ENCODE peak calls at places on chromosomes 13 and 19, in nine cellular contexts. One of them, this sample, is unnamed.

GRCh38 chr13:73939071-73939380 is 195.2 kb downstream of the KLF12 start:
- DNase-seq in upper lobe of right lung: no peak
- DNase-seq in right lobe of liver: no peak
- DNase-seq in glutamatergic neuron: no peak
- DNase-seq in Peyer's patch: no peak
- DNase-seq in AG09319: no peak
- DNase-seq in neural progenitor cell: no peak
- DNase-seq in RWPE1: no peak
- DNase-seq in astrocyte of the spinal cord: no peak
- DNase-seq in this sample: no peak

GRCh38 chr13:75470676-75471075 is 11.3 kb downstream of the TBC1D4 start:
- DNase-seq in upper lobe of right lung: no peak
- DNase-seq in right lobe of liver: no peak
- DNase-seq in glutamatergic neuron: no peak
- DNase-seq in Peyer's patch: no peak
- DNase-seq in AG09319: no peak
- DNase-seq in neural progenitor cell: no peak
- DNase-seq in RWPE1: no peak
- DNase-seq in astrocyte of the spinal cord: no peak
- DNase-seq in this sample: no peak

GRCh38 chr13:30690282-30691188 is 44.8 kb upstream of the ALOX5AP start:
- DNase-seq in upper lobe of right lung: peak
- DNase-seq in right lobe of liver: peak
- DNase-seq in glutamatergic neuron: peak
- DNase-seq in Peyer's patch: peak
- DNase-seq in AG09319: peak
- DNase-seq in neural progenitor cell: no peak
- DNase-seq in RWPE1: peak
- DNase-seq in astrocyte of the spinal cord: peak
- DNase-seq in this sample: no peak

GRCh38 chr19:33685541-33685940 is 63.8 kb downstream of the CHST8 start:
- DNase-seq in upper lobe of right lung: peak
- DNase-seq in right lobe of liver: no peak
- DNase-seq in glutamatergic neuron: peak
- DNase-seq in Peyer's patch: no peak
- DNase-seq in AG09319: no peak
- DNase-seq in neural progenitor cell: no peak
- DNase-seq in RWPE1: no peak
- DNase-seq in astrocyte of the spinal cord: no peak
- DNase-seq in this sample: no peak

GRCh38 chr19:7152568-7152967 is 83.1 kb downstream of the ZNF557 start:
- DNase-seq in upper lobe of right lung: no peak
- DNase-seq in right lobe of liver: peak
- DNase-seq in glutamatergic neuron: no peak
- DNase-seq in Peyer's patch: no peak
- DNase-seq in AG09319: no peak
- DNase-seq in neural progenitor cell: peak
- DNase-seq in RWPE1: no peak
- DNase-seq in astrocyte of the spinal cord: no peak
- DNase-seq in this sample: no peak

GRCh38 chr13:40109324-40109958 is 454.0 kb downstream of the COG6 start:
- DNase-seq in upper lobe of right lung: no peak
- DNase-seq in right lobe of liver: no peak
- DNase-seq in glutamatergic neuron: no peak
- DNase-seq in Peyer's patch: no peak
- DNase-seq in AG09319: peak
- DNase-seq in neural progenitor cell: no peak
- DNase-seq in RWPE1: peak
- DNase-seq in astrocyte of the spinal cord: peak
- DNase-seq in this sample: no peak

GRCh38 chr19:34135401-34135800 is 36.9 kb upstream of the LSM14A start:
- DNase-seq in upper lobe of right lung: no peak
- DNase-seq in right lobe of liver: no peak
- DNase-seq in glutamatergic neuron: no peak
- DNase-seq in Peyer's patch: no peak
- DNase-seq in AG09319: no peak
- DNase-seq in neural progenitor cell: no peak
- DNase-seq in RWPE1: no peak
- DNase-seq in astrocyte of the spinal cord: no peak
- DNase-seq in this sample: no peak

GRCh38 chr13:79281335-79281734 is 124.7 kb downstream of the RBM26 start:
- DNase-seq in upper lobe of right lung: no peak
- DNase-seq in right lobe of liver: no peak
- DNase-seq in glutamatergic neuron: no peak
- DNase-seq in Peyer's patch: no peak
- DNase-seq in AG09319: no peak
- DNase-seq in neural progenitor cell: peak
- DNase-seq in RWPE1: no peak
- DNase-seq in astrocyte of the spinal cord: no peak
- DNase-seq in this sample: no peak

DNA sequence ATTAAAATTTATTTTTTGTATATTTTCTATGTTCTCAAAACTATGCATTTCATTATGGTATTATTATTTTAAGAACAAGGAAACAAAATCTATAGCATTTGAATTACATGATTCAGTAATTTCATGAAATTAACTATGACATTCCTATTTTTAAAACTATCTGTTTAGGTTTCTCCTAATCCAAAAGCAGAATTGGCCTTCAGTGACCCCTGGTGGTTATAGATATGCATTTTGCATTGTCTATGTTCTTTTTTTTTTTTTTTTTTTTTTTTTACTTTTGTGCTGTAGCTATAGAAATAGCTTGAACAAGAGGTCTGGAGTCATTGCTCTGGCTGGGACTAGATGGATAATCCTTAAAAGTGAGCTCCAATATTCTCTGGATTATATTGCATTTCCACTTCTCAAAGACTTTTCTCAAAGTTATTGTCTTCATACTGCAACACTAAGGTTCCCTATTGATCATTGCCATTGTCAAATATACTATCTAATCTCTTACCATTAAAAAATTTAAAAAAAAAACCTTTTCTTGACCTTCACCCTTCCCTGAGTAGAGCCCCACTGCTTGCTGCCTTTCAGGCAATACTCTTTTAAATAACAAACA is 15.9 kb upstream of the DNAJC3 start:
- DNase-seq in upper lobe of right lung: no peak
- DNase-seq in right lobe of liver: no peak
- DNase-seq in glutamatergic neuron: no peak
- DNase-seq in Peyer's patch: no peak
- DNase-seq in AG09319: no peak
- DNase-seq in neural progenitor cell: peak
- DNase-seq in RWPE1: peak
- DNase-seq in astrocyte of the spinal cord: peak
- DNase-seq in this sample: no peak
- TF ChIP-seq CTCF in upper lobe of right lung: peak
- TF ChIP-seq CTCF in right lobe of liver: peak
- TF ChIP-seq CTCF in glutamatergic neuron: peak
- TF ChIP-seq CTCF in Peyer's patch: peak
- TF ChIP-seq CTCF in AG09319: peak
- TF ChIP-seq CTCF in neural progenitor cell: peak
- TF ChIP-seq CTCF in RWPE1: peak
- TF ChIP-seq CTCF in astrocyte of the spinal cord: peak
- TF ChIP-seq CTCF in this sample: peak

GRCh38 chr19:43595999-43596841 is at the start of the genes IRGQ and ZNF576:
- DNase-seq in upper lobe of right lung: peak
- DNase-seq in right lobe of liver: peak
- DNase-seq in glutamatergic neuron: peak
- DNase-seq in Peyer's patch: peak
- DNase-seq in AG09319: peak
- DNase-seq in neural progenitor cell: peak
- DNase-seq in RWPE1: peak
- DNase-seq in astrocyte of the spinal cord: peak
- DNase-seq in this sample: peak
- TF ChIP-seq CTCF in upper lobe of right lung: no peak
- TF ChIP-seq CTCF in right lobe of liver: no peak
- TF ChIP-seq CTCF in glutamatergic neuron: no peak
- TF ChIP-seq CTCF in Peyer's patch: peak
- TF ChIP-seq CTCF in AG09319: peak
- TF ChIP-seq CTCF in neural progenitor cell: no peak
- TF ChIP-seq CTCF in RWPE1: no peak
- TF ChIP-seq CTCF in astrocyte of the spinal cord: peak
- TF ChIP-seq CTCF in this sample: no peak

DNA sequence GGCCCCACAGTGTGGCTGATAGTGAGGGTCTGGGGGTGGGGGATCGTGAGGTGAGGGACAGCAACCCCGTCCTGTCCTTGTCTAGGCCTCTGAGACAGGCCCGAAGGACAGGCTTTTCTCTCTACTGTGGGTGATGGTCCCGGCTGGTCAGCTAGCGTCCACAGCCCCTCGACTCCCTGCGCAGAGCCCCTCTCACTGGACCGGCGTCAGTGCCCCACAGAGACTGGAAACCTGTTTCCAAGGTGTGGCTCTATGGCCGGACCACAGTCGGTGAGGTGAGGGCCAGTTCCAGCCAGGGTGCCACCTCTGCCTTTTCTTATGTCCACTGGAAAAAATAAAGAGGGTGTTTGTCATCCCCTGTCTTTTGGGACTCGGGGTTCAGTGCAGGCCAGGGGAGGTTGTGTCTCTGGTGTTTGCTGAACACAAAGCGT is 22.6 kb downstream of the ATP11A start:
- DNase-seq in upper lobe of right lung: no peak
- DNase-seq in right lobe of liver: no peak
- DNase-seq in glutamatergic neuron: no peak
- DNase-seq in Peyer's patch: peak
- DNase-seq in AG09319: no peak
- DNase-seq in neural progenitor cell: no peak
- DNase-seq in RWPE1: no peak
- DNase-seq in astrocyte of the spinal cord: no peak
- DNase-seq in this sample: no peak
- TF ChIP-seq CTCF in upper lobe of right lung: no peak
- TF ChIP-seq CTCF in right lobe of liver: no peak
- TF ChIP-seq CTCF in glutamatergic neuron: no peak
- TF ChIP-seq CTCF in Peyer's patch: no peak
- TF ChIP-seq CTCF in AG09319: no peak
- TF ChIP-seq CTCF in neural progenitor cell: no peak
- TF ChIP-seq CTCF in RWPE1: no peak
- TF ChIP-seq CTCF in astrocyte of the spinal cord: no peak
- TF ChIP-seq CTCF in this sample: no peak

GRCh38 chr19:49665301-49666119 is at the start of the genes BCL2L12 and IRF3:
- DNase-seq in upper lobe of right lung: peak
- DNase-seq in right lobe of liver: peak
- DNase-seq in glutamatergic neuron: peak
- DNase-seq in Peyer's patch: peak
- DNase-seq in AG09319: peak
- DNase-seq in neural progenitor cell: peak
- DNase-seq in RWPE1: peak
- DNase-seq in astrocyte of the spinal cord: peak
- DNase-seq in this sample: peak
- TF ChIP-seq CTCF in upper lobe of right lung: no peak
- TF ChIP-seq CTCF in right lobe of liver: no peak
- TF ChIP-seq CTCF in glutamatergic neuron: no peak
- TF ChIP-seq CTCF in Peyer's patch: no peak
- TF ChIP-seq CTCF in AG09319: no peak
- TF ChIP-seq CTCF in neural progenitor cell: no peak
- TF ChIP-seq CTCF in RWPE1: no peak
- TF ChIP-seq CTCF in astrocyte of the spinal cord: peak
- TF ChIP-seq CTCF in this sample: no peak

DNA sequence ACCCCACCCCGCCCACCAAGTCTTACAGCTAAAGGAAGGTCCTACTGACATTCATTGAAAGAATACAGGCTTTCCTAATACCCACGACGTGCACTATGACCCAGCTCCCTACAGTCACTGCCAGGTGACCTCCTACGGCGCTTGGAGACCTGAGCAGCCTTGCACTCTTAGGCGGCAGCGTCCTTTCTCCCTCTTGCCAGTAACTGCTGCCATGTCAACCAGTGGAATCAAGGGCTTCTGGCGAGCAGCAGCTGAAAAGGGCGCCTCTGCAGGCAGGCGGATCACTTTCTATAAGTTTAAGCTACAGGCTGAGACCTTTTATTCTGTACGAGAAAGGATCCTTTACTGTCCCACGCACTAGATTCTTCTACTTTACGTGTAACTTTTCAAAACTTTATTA is 2.0 kb downstream of the KCTD12 start:
- DNase-seq in upper lobe of right lung: peak
- DNase-seq in right lobe of liver: peak
- DNase-seq in glutamatergic neuron: peak
- DNase-seq in Peyer's patch: peak
- DNase-seq in AG09319: no peak
- DNase-seq in neural progenitor cell: peak
- DNase-seq in RWPE1: no peak
- DNase-seq in astrocyte of the spinal cord: peak
- DNase-seq in this sample: no peak
- TF ChIP-seq CTCF in upper lobe of right lung: peak
- TF ChIP-seq CTCF in right lobe of liver: no peak
- TF ChIP-seq CTCF in glutamatergic neuron: no peak
- TF ChIP-seq CTCF in Peyer's patch: no peak
- TF ChIP-seq CTCF in AG09319: peak
- TF ChIP-seq CTCF in neural progenitor cell: peak
- TF ChIP-seq CTCF in RWPE1: peak
- TF ChIP-seq CTCF in astrocyte of the spinal cord: peak
- TF ChIP-seq CTCF in this sample: peak

GRCh38 chr19:2173841-2174577 is 10.3 kb downstream of the DOT1L start:
- DNase-seq in upper lobe of right lung: no peak
- DNase-seq in right lobe of liver: no peak
- DNase-seq in glutamatergic neuron: no peak
- DNase-seq in Peyer's patch: no peak
- DNase-seq in AG09319: no peak
- DNase-seq in neural progenitor cell: no peak
- DNase-seq in RWPE1: no peak
- DNase-seq in astrocyte of the spinal cord: no peak
- DNase-seq in this sample: no peak

GRCh38 chr19:2170987-2171348 is 7.2 kb downstream of the DOT1L start:
- DNase-seq in upper lobe of right lung: no peak
- DNase-seq in right lobe of liver: no peak
- DNase-seq in glutamatergic neuron: no peak
- DNase-seq in Peyer's patch: no peak
- DNase-seq in AG09319: no peak
- DNase-seq in neural progenitor cell: no peak
- DNase-seq in RWPE1: no peak
- DNase-seq in astrocyte of the spinal cord: no peak
- DNase-seq in this sample: no peak

GRCh38 chr19:2170219-2170618 is 6.5 kb downstream of the DOT1L start:
- DNase-seq in upper lobe of right lung: no peak
- DNase-seq in right lobe of liver: no peak
- DNase-seq in glutamatergic neuron: peak
- DNase-seq in Peyer's patch: no peak
- DNase-seq in AG09319: no peak
- DNase-seq in neural progenitor cell: peak
- DNase-seq in RWPE1: no peak
- DNase-seq in astrocyte of the spinal cord: no peak
- DNase-seq in this sample: no peak

GRCh38 chr19:2173388-2173787 is 9.7 kb downstream of the DOT1L start:
- DNase-seq in upper lobe of right lung: no peak
- DNase-seq in right lobe of liver: no peak
- DNase-seq in glutamatergic neuron: no peak
- DNase-seq in Peyer's patch: no peak
- DNase-seq in AG09319: no peak
- DNase-seq in neural progenitor cell: no peak
- DNase-seq in RWPE1: no peak
- DNase-seq in astrocyte of the spinal cord: no peak
- DNase-seq in this sample: no peak

GRCh38 chr19:2171349-2172145 is 7.8 kb downstream of the DOT1L start:
- DNase-seq in upper lobe of right lung: no peak
- DNase-seq in right lobe of liver: no peak
- DNase-seq in glutamatergic neuron: peak
- DNase-seq in Peyer's patch: peak
- DNase-seq in AG09319: no peak
- DNase-seq in neural progenitor cell: peak
- DNase-seq in RWPE1: no peak
- DNase-seq in astrocyte of the spinal cord: no peak
- DNase-seq in this sample: no peak
- TF ChIP-seq CTCF in upper lobe of right lung: no peak
- TF ChIP-seq CTCF in right lobe of liver: no peak
- TF ChIP-seq CTCF in glutamatergic neuron: no peak
- TF ChIP-seq CTCF in Peyer's patch: peak
- TF ChIP-seq CTCF in AG09319: no peak
- TF ChIP-seq CTCF in neural progenitor cell: peak
- TF ChIP-seq CTCF in RWPE1: no peak
- TF ChIP-seq CTCF in astrocyte of the spinal cord: peak
- TF ChIP-seq CTCF in this sample: peak